ENCODE peak calls at places on chromosome 20, in five cellular contexts. One of them, this sample, is unnamed.

GRCh38 chr20:21622097-21622496 is 83.4 kb upstream of the PAX1 start:
- DNase-seq in adrenal gland: no peak
- DNase-seq in testis: no peak
- DNase-seq in transverse colon: no peak
- DNase-seq in breast epithelium: peak; percentile 33
- DNase-seq in this sample: no peak

GRCh38 chr20:62585571-62585970 is 56.7 kb upstream of the SLCO4A1 start:
- DNase-seq in transverse colon: no peak
- DNase-seq in testis: no peak
- DNase-seq in adrenal gland: no peak
- DNase-seq in breast epithelium: no peak
- DNase-seq in this sample: no peak

GRCh38 chr20:63064310-63064709 is 57.5 kb upstream of the BHLHE23 start:
- DNase-seq in transverse colon: no peak
- DNase-seq in breast epithelium: no peak
- DNase-seq in testis: no peak
- DNase-seq in adrenal gland: no peak
- DNase-seq in this sample: no peak

GRCh38 chr20:23517719-23518118 is 26.8 kb downstream of the CST8 start:
- DNase-seq in testis: no peak
- DNase-seq in transverse colon: no peak
- DNase-seq in adrenal gland: no peak
- DNase-seq in breast epithelium: no peak
- DNase-seq in this sample: no peak

GRCh38 chr20:11452326-11452725 is 465.4 kb upstream of the BTBD3 start:
- DNase-seq in adrenal gland: no peak
- DNase-seq in testis: no peak
- DNase-seq in breast epithelium: no peak
- DNase-seq in transverse colon: no peak
- DNase-seq in this sample: no peak

GRCh38 chr20:48626226-48626937 is 201.4 kb downstream of the PREX1 start:
- DNase-seq in testis: no peak
- DNase-seq in breast epithelium: no peak
- DNase-seq in adrenal gland: no peak
- DNase-seq in transverse colon: no peak
- DNase-seq in this sample: no peak

GRCh38 chr20:5402903-5403531 is 86.3 kb upstream of the PROKR2 start:
- DNase-seq in breast epithelium: no peak
- DNase-seq in testis: peak; percentile 43
- DNase-seq in adrenal gland: peak; percentile 7
- DNase-seq in transverse colon: peak; percentile 9
- DNase-seq in this sample: no peak

GRCh38 chr20:2538356-2538755 is 2.0 kb downstream of the TMC2 start:
- DNase-seq in breast epithelium: no peak
- DNase-seq in adrenal gland: no peak
- DNase-seq in transverse colon: no peak
- DNase-seq in testis: no peak
- DNase-seq in this sample: no peak

GRCh38 chr20:52785678-52786077 is 186.5 kb upstream of the TSHZ2 start:
- DNase-seq in testis: no peak
- DNase-seq in adrenal gland: peak; percentile 23
- DNase-seq in breast epithelium: peak; percentile 47
- DNase-seq in transverse colon: no peak
- DNase-seq in this sample: no peak

GRCh38 chr20:44785768-44786167 is 24.6 kb downstream of the RIMS4 start:
- DNase-seq in transverse colon: no peak
- DNase-seq in adrenal gland: no peak
- DNase-seq in breast epithelium: no peak
- DNase-seq in testis: peak; percentile 68
- DNase-seq in this sample: no peak

GRCh38 chr20:51525241-51526104 is 17.0 kb downstream of the NFATC2 start:
- DNase-seq in adrenal gland: peak; percentile 34
- DNase-seq in breast epithelium: no peak
- DNase-seq in transverse colon: peak; percentile 26
- DNase-seq in testis: no peak
- DNase-seq in this sample: no peak

GRCh38 chr20:14495066-14495465 is 157.7 kb upstream of the FLRT3 start:
- DNase-seq in testis: no peak
- DNase-seq in adrenal gland: no peak
- DNase-seq in transverse colon: no peak
- DNase-seq in breast epithelium: no peak
- DNase-seq in this sample: no peak

GRCh38 chr20:1390552-1391403 is 2.1 kb downstream of the FKBP1A start:
- DNase-seq in transverse colon: no peak
- DNase-seq in testis: no peak
- DNase-seq in breast epithelium: no peak
- DNase-seq in adrenal gland: no peak
- DNase-seq in this sample: no peak

GRCh38 chr20:4091332-4092135 is 76.2 kb upstream of the RNF24 start:
- DNase-seq in breast epithelium: peak; percentile 44
- DNase-seq in testis: peak; percentile 67
- DNase-seq in adrenal gland: peak; percentile 69
- DNase-seq in transverse colon: peak; percentile 66
- DNase-seq in this sample: peak; percentile 69

GRCh38 chr20:58697867-58698703 is 5.5 kb downstream of the NPEPL1 start:
- DNase-seq in adrenal gland: no peak
- DNase-seq in breast epithelium: no peak
- DNase-seq in transverse colon: peak; percentile 2
- DNase-seq in testis: no peak
- DNase-seq in this sample: no peak

GRCh38 chr20:49534314-49534713 is 33.6 kb downstream of the PTGIS start:
- DNase-seq in breast epithelium: no peak
- DNase-seq in testis: peak; percentile 74
- DNase-seq in adrenal gland: peak; percentile 63
- DNase-seq in transverse colon: peak; percentile 52
- DNase-seq in this sample: peak; percentile 55

GRCh38 chr20:43188861-43189613 is 669 bp downstream of the PTPRT start:
- DNase-seq in testis: no peak
- DNase-seq in adrenal gland: no peak
- DNase-seq in transverse colon: no peak
- DNase-seq in breast epithelium: peak; percentile 19
- DNase-seq in this sample: no peak

GRCh38 chr20:61733891-61734732 is 331.6 kb downstream of the TAF4 start:
- DNase-seq in testis: no peak
- DNase-seq in adrenal gland: no peak
- DNase-seq in transverse colon: no peak
- DNase-seq in breast epithelium: no peak
- DNase-seq in this sample: no peak

GRCh38 chr20:38829296-38829875 is 23.9 kb downstream of the PPP1R16B start:
- DNase-seq in breast epithelium: no peak
- DNase-seq in adrenal gland: no peak
- DNase-seq in transverse colon: no peak
- DNase-seq in testis: no peak
- DNase-seq in this sample: no peak

GRCh38 chr20:29878777-29879442 is 1378.6 kb upstream of the DEFB115 start:
- DNase-seq in testis: no peak
- DNase-seq in transverse colon: peak; percentile 19
- DNase-seq in adrenal gland: no peak
- DNase-seq in breast epithelium: no peak
- DNase-seq in this sample: peak; percentile 26

GRCh38 chr20:46767127-46767761 is 57.8 kb downstream of the SLC2A10 start:
- DNase-seq in transverse colon: peak; percentile 51
- DNase-seq in adrenal gland: peak; percentile 34
- DNase-seq in testis: peak; percentile 56
- DNase-seq in breast epithelium: no peak
- DNase-seq in this sample: peak; percentile 50

GRCh38 chr20:3692706-3693294 is 11.0 kb upstream of the ADAM33 start:
- DNase-seq in testis: no peak
- DNase-seq in adrenal gland: no peak
- DNase-seq in breast epithelium: no peak
- DNase-seq in transverse colon: no peak
- DNase-seq in this sample: no peak

GRCh38 chr20:58722379-58722778 is 29.8 kb downstream of the NPEPL1 start:
- DNase-seq in adrenal gland: no peak
- DNase-seq in breast epithelium: no peak
- DNase-seq in testis: no peak
- DNase-seq in transverse colon: no peak
- DNase-seq in this sample: no peak

GRCh38 chr20:14556206-14556605 is 218.8 kb upstream of the FLRT3 start:
- DNase-seq in adrenal gland: no peak
- DNase-seq in transverse colon: no peak
- DNase-seq in testis: no peak
- DNase-seq in breast epithelium: no peak
- DNase-seq in this sample: no peak

GRCh38 chr20:61118429-61119224 is 133.4 kb upstream of the CDH4 start:
- DNase-seq in testis: no peak
- DNase-seq in adrenal gland: no peak
- DNase-seq in breast epithelium: no peak
- DNase-seq in transverse colon: no peak
- DNase-seq in this sample: no peak

GRCh38 chr20:19463597-19463996 is 251.2 kb downstream of the SLC24A3 start:
- DNase-seq in testis: no peak
- DNase-seq in transverse colon: no peak
- DNase-seq in breast epithelium: no peak
- DNase-seq in adrenal gland: no peak
- DNase-seq in this sample: no peak

GRCh38 chr20:25669826-25670422 is 26.7 kb downstream of the ZNF337 start:
- DNase-seq in breast epithelium: no peak
- DNase-seq in transverse colon: no peak
- DNase-seq in testis: no peak
- DNase-seq in adrenal gland: peak; percentile 15
- DNase-seq in this sample: no peak

GRCh38 chr20:57370316-57370715 is 19.3 kb downstream of the RAE1 start:
- DNase-seq in adrenal gland: no peak
- DNase-seq in testis: no peak
- DNase-seq in breast epithelium: no peak
- DNase-seq in transverse colon: no peak
- DNase-seq in this sample: no peak
- TF ChIP-seq POLR2A in adrenal gland: no peak
- TF ChIP-seq POLR2A in testis: no peak
- TF ChIP-seq POLR2A in breast epithelium: no peak
- TF ChIP-seq POLR2A in transverse colon: no peak
- TF ChIP-seq POLR2A in this sample: no peak

DNA sequence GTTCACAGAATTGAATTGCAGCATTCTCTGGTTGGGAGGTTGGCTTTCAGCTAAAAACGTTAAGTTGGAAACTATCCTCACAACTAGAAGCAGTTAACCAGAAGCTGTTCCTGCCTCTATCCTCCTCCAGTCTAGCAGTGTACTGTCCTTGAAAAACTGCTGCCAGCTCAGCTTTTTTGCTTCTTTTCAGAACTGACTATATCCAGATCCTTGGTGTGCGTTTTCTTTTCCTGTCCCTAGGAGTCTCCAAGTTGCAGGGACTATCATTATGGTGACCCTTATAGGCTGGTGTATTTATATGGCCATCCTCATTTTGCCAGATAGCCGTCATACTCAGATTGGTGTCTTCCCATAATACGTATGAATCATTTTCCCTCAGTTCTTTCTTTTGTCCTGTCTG is 5.5 kb downstream of the ITCH start:
- DNase-seq in testis: peak; percentile 73
- DNase-seq in adrenal gland: peak; percentile 51
- DNase-seq in breast epithelium: no peak
- DNase-seq in transverse colon: no peak
- DNase-seq in this sample: no peak
- TF ChIP-seq CTCF in testis: no peak
- TF ChIP-seq CTCF in adrenal gland: peak; percentile 14
- TF ChIP-seq CTCF in breast epithelium: no peak
- TF ChIP-seq CTCF in transverse colon: no peak
- TF ChIP-seq CTCF in this sample: no peak

GRCh38 chr20:32963176-32963575 is 41.1 kb downstream of the SUN5 start:
- DNase-seq in adrenal gland: no peak
- DNase-seq in transverse colon: no peak
- DNase-seq in breast epithelium: no peak
- DNase-seq in testis: peak; percentile 2
- DNase-seq in this sample: no peak
- H3K4me3 ChIP-seq in adrenal gland: no peak overlapping the region
- H3K4me3 ChIP-seq in transverse colon: no peak overlapping the region
- H3K4me3 ChIP-seq in breast epithelium: no peak overlapping the region
- H3K4me3 ChIP-seq in testis: no peak overlapping the region
- H3K4me3 ChIP-seq in this sample: no peak overlapping the region

DNA sequence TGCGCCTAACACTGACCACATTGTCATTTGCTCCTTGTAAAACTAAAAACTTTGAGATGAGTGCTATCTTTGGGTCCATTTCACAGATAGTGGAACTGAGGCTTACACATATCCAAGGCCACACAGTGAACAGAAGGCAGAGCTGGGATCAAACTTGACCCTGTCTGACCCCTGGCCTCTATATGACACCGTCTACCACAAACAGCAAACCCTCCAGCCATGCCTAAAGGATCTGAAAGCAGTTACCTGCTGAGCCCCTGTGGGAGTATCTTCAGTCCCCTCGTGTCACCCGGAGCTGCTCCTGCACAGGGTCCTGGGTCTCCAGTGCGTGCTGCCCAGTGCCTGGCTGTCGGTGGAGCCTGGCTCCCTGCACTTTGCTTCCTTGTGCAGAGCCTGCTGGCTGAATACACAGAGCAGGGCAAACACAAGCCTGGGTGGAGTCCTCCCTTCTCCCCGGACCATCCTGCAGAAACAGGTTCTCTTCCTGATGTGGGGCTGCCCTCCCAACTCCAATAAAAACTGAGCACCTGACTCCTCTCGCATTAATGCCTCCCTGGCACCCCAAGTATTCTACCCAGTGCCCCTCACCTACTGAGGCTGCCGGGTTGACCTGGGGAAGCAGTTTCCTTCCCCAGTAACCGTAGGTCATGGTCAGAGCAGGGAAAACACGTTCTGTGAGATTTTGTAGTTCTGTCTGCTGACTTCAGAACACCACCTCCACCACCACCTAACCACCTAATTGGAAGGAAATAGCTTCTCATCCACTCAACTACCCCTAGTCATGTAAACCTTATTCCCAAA is at the start of gene BCAS1:
- DNase-seq in adrenal gland: no peak
- DNase-seq in testis: no peak
- DNase-seq in breast epithelium: peak; percentile 37
- DNase-seq in transverse colon: peak; percentile 83
- DNase-seq in this sample: peak; percentile 87
- TF ChIP-seq POLR2A in adrenal gland: no peak
- TF ChIP-seq POLR2A in testis: no peak
- TF ChIP-seq POLR2A in breast epithelium: no peak
- TF ChIP-seq POLR2A in transverse colon: peak; percentile 93
- TF ChIP-seq POLR2A in this sample: no peak

This sample was measured in stomach.